ENCODE peak calls at places on chromosomes 11 and 22, in ten cellular contexts. H is lung; T is upper lobe of left lung; Z is CD8-positive, alpha-beta T cell; K is colonic mucosa; J is brain microvascular endothelial cell; L is pancreas; W is heart left ventricle; Q is OCI-LY7; N is BE2C. S is an unnamed sample.

GRCh38 chr22:18033204-18033998 is 9.0 kb upstream of the MICAL3 start:
- DNase-seq in H (no peak), T (no peak), Z (no peak), K (no peak), J (no peak), L (no peak), W (peak; percentile 24), Q (no peak), N (no peak), S (no peak)

GRCh38 chr22:30646518-30647160 is 11.1 kb downstream of the SLC35E4 start:
- DNase-seq in H (no peak), T (no peak), Z (no peak), K (no peak), J (no peak), L (no peak), W (no peak), Q (no peak), N (no peak), S (no peak)

GRCh38 chr11:45535033-45535432 is 130.4 kb downstream of the CHST1 start:
- DNase-seq in H (no peak), T (no peak), Z (no peak), K (no peak), J (no peak), L (no peak), W (no peak), Q (no peak), N (no peak), S (no peak)

GRCh38 chr11:1307163-1307870 is 2.1 kb downstream of the TOLLIP start:
- DNase-seq in H (no peak), T (peak; percentile 58), Z (no peak), K (no peak), J (no peak), L (peak; percentile 59), W (no peak), Q (no peak), N (no peak), S (no peak)

GRCh38 chr11:15865212-15865987 is 490.9 kb downstream of the SOX6 start:
- DNase-seq in H (no peak), T (no peak), Z (no peak), K (no peak), J (no peak), L (no peak), W (no peak), Q (no peak), N (no peak), S (no peak)

GRCh38 chr22:39570665-39571064 is at the start of gene CACNA1I:
- DNase-seq in H (no peak), T (no peak), Z (no peak), K (no peak), J (no peak), L (no peak), W (no peak), Q (no peak), N (no peak), S (no peak)

GRCh38 chr11:60785806-60786361 is 751 bp downstream of the MS4A10 start:
- DNase-seq in H (no peak), T (no peak), Z (no peak), K (no peak), J (peak; percentile 80), L (peak; percentile 26), W (no peak), Q (no peak), N (no peak), S (no peak)

GRCh38 chr11:107385361-107385982 is 72.2 kb downstream of the CWF19L2 start:
- DNase-seq in H (no peak), T (no peak), Z (no peak), K (no peak), J (peak; percentile 36), L (no peak), W (no peak), Q (no peak), N (no peak), S (no peak)

GRCh38 chr11:117823294-117823940 is 1.1 kb downstream of the FXYD2 start:
- DNase-seq in H (no peak), T (no peak), Z (no peak), K (no peak), J (peak; percentile 27), L (peak; percentile 61), W (peak; percentile 24), Q (peak; percentile 21), N (no peak), S (no peak)
- TF ChIP-seq CTCF in H (no peak), T (peak; percentile 13), Z (peak; percentile 58), K (no peak), J (peak; percentile 17), L (no peak), W (peak; percentile 8), Q (peak; percentile 49), N (peak; percentile 55), S (no peak)

GRCh38 chr22:41256898-41257260 is 16.1 kb upstream of the CHADL start:
- DNase-seq in H (no peak), T (no peak), Z (no peak), K (no peak), J (peak; percentile 25), L (no peak), W (no peak), Q (no peak), N (no peak), S (no peak)
- H3K36me3 ChIP-seq in H (peaks cover 71% of the 10 kb centered on the region), T (peaks cover 74% of the 10 kb centered on the region), Z (peaks cover 58% of the 10 kb centered on the region), K (peaks cover 10% of the 10 kb centered on the region), J (peaks cover 75% of the 10 kb centered on the region), L (no peaks in the 10 kb centered on the region), W (peaks cover 82% of the 10 kb centered on the region), Q (peaks cover 98% of the 10 kb centered on the region), N (peaks cover 93% of the 10 kb centered on the region), S (peaks cover 54% of the 10 kb centered on the region)

GRCh38 chr11:83641511-83641910 is 355.3 kb upstream of the CCDC90B start:
- DNase-seq in H (no peak), T (no peak), Z (no peak), K (no peak), J (no peak), L (no peak), W (peak; percentile 31), Q (no peak), N (no peak), S (peak; percentile 52)

GRCh38 chr11:83643115-83643514 is 356.9 kb upstream of the CCDC90B start:
- DNase-seq in H (no peak), T (no peak), Z (no peak), K (no peak), J (no peak), L (no peak), W (no peak), Q (no peak), N (no peak), S (no peak)

GRCh38 chr11:83645561-83645960 is 359.4 kb upstream of the CCDC90B start:
- DNase-seq in H (no peak), T (no peak), Z (no peak), K (no peak), J (no peak), L (no peak), W (no peak), Q (no peak), N (no peak), S (no peak)

GRCh38 chr11:83639995-83640758 is 354.0 kb upstream of the CCDC90B start:
- DNase-seq in H (no peak), T (no peak), Z (no peak), K (no peak), J (no peak), L (no peak), W (no peak), Q (no peak), N (no peak), S (no peak)
- H3K4me3 ChIP-seq in H (no peak overlapping the region), T (no peak overlapping the region), Z (no peak overlapping the region), K (no peak overlapping the region), J (no peak overlapping the region), L (no peak overlapping the region), W (no peak overlapping the region), Q (no peak overlapping the region), N (no peak overlapping the region), S (no peak overlapping the region)

GRCh38 chr11:69718147-69718546 is 14.3 kb upstream of the FGF19 start:
- DNase-seq in H (no peak), T (no peak), Z (no peak), K (no peak), J (peak; percentile 23), L (no peak), W (peak; percentile 37), Q (peak; percentile 90), N (peak; percentile 88), S (no peak)

GRCh38 chr11:69721061-69721460 is 17.2 kb upstream of the FGF19 start:
- DNase-seq in H (no peak), T (no peak), Z (no peak), K (no peak), J (no peak), L (no peak), W (no peak), Q (no peak), N (no peak), S (no peak)

GRCh38 chr11:69718912-69719311 is 15.1 kb upstream of the FGF19 start:
- DNase-seq in H (no peak), T (no peak), Z (no peak), K (no peak), J (no peak), L (no peak), W (no peak), Q (no peak), N (no peak), S (no peak)

GRCh38 chr11:69726019-69726418 is 22.2 kb upstream of the FGF19 start:
- DNase-seq in H (no peak), T (no peak), Z (no peak), K (no peak), J (no peak), L (no peak), W (no peak), Q (no peak), N (no peak), S (no peak)

DNA sequence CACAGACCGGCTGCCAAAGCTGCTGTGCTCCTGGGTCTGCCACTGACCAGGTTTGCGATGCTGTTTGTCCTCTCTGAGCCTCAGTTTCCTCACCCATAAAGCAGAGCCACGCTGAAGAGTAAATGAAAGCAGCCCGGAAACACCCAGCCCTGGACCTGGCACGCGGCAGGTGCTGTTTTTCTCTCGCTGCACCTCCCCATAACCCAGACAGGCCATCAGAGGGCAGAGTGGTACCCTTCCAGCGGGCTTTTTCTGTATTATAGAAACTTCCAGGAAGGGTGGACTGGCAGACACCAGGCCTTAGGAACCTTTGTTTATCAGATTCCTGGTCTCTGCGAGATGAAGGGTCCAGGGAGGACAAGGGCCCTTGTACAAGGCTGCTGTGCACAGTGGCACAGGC is 17.9 kb upstream of the FGF19 start:
- DNase-seq in H (no peak), T (no peak), Z (no peak), K (no peak), J (no peak), L (no peak), W (no peak), Q (no peak), N (no peak), S (no peak)
- TF ChIP-seq CTCF in H (no peak), T (no peak), Z (no peak), K (no peak), J (peak; percentile 46), L (peak; percentile 14), W (peak; percentile 22), Q (peak; percentile 54), N (peak; percentile 51), S (no peak)